ENCODE peak calls at places on chromosome 6, in eight cellular contexts. S is AG20443; B is SJSA1; F is T-cell; X is GM12878; D is activated naive CD4-positive, alpha-beta T cell treated with anti-CD3 and anti-CD28 coated beads, Interleukin-2, amount 50 U/mL, for 16 hours; Q is RCC 7860; P is globus pallidus. J is an unnamed sample.

GRCh38 chr6:133179483-133179882 is 61.7 kb upstream of the EYA4 start:
- DNase-seq in X (no peak), P (no peak), Q (no peak), S (no peak), B (no peak), D (no peak), F (no peak), J (no peak)

GRCh38 chr6:80143312-80143960 is 37.0 kb downstream of the BCKDHB start:
- DNase-seq in X (no peak), F (no peak), B (peak; percentile 79), S (peak; percentile 72), P (peak; percentile 43), Q (peak; percentile 73), D (no peak), J (no peak)

GRCh38 chr6:1771324-1771723 is 161.6 kb downstream of the FOXC1 start:
- DNase-seq in B (no peak), S (no peak), P (no peak), Q (peak; percentile 7), F (no peak), X (no peak), D (peak; percentile 46), J (no peak)

GRCh38 chr6:71460933-71461332 is 172.3 kb downstream of the OGFRL1 start:
- DNase-seq in Q (no peak), F (no peak), P (no peak), X (no peak), D (no peak), S (peak; percentile 27), B (no peak), J (no peak)

GRCh38 chr6:15026832-15027231 is 219.0 kb upstream of the JARID2 start:
- DNase-seq in S (peak; percentile 47), Q (peak; percentile 13), X (no peak), B (no peak), P (no peak), F (no peak), D (no peak), J (no peak)

GRCh38 chr6:141443668-141444067 is 689.1 kb upstream of the GJE1 start:
- DNase-seq in B (no peak), P (no peak), D (no peak), Q (no peak), S (peak; percentile 5), F (no peak), X (no peak), J (no peak)

GRCh38 chr6:158253248-158253647 is 59.0 kb upstream of the TULP4 start:
- DNase-seq in Q (no peak), S (no peak), D (no peak), X (no peak), F (no peak), B (no peak), P (no peak), J (no peak)

GRCh38 chr6:96836579-96837137 is 619 bp downstream of the GPR63 start:
- DNase-seq in D (no peak), P (peak; percentile 2), B (no peak), X (no peak), S (no peak), Q (no peak), F (no peak), J (no peak)

GRCh38 chr6:116060572-116061283 is at the start of gene FRK:
- DNase-seq in Q (peak; percentile 72), B (no peak), X (no peak), D (no peak), P (no peak), S (peak; percentile 61), F (no peak), J (no peak)

GRCh38 chr6:87482382-87482781 is 9.6 kb downstream of the SLC35A1 start:
- DNase-seq in P (no peak), B (no peak), Q (no peak), S (no peak), D (no peak), X (no peak), F (no peak), J (no peak)

GRCh38 chr6:13163161-13163944 is 165.0 kb downstream of the TBC1D7 start:
- DNase-seq in B (no peak), P (no peak), X (no peak), S (no peak), D (no peak), F (no peak), Q (no peak), J (no peak)

GRCh38 chr6:136262940-136263339 is 12.8 kb upstream of the MTFR2 start:
- DNase-seq in X (no peak), F (no peak), S (no peak), Q (no peak), B (no peak), D (no peak), P (no peak), J (no peak)

GRCh38 chr6:170143401-170144150 is 147.3 kb downstream of the DLL1 start:
- DNase-seq in B (peak; percentile 21), S (no peak), P (no peak), X (no peak), Q (no peak), D (peak; percentile 3), F (no peak), J (no peak)

GRCh38 chr6:67591910-67592309 is 1043.2 kb upstream of the ADGRB3 start:
- DNase-seq in Q (no peak), S (no peak), B (no peak), P (no peak), X (no peak), F (no peak), D (no peak), J (no peak)

GRCh38 chr6:143528164-143528811 is 16.8 kb upstream of the FUCA2 start:
- DNase-seq in X (no peak), Q (no peak), B (no peak), F (no peak), S (no peak), D (no peak), P (no peak), J (no peak)